ENCODE peak calls at places on chromosomes 13 and 19, in seven cellular contexts. N is heart right ventricle, B is tibial artery, Y is breast epithelium, D is A549, R is heart left ventricle, O is OCI-LY7. I is an unnamed sample.

GRCh38 chr13:112885242-112885781 is 83.7 kb upstream of the MCF2L start:
- DNase-seq in N (no peak), B (no peak), Y (no peak), D (no peak), R (no peak), O (no peak), I (peak; percentile 11)

GRCh38 chr19:47315125-47315821 is 5.6 kb downstream of the C5AR1 start:
- DNase-seq in N (peak; percentile 41), B (peak; percentile 81), Y (no peak), D (peak; percentile 98), R (peak; percentile 64), O (no peak), I (peak; percentile 23)

GRCh38 chr19:17874423-17875135 is 2.8 kb downstream of the SLC5A5 start:
- DNase-seq in N (no peak), B (no peak), Y (no peak), D (no peak), R (no peak), O (no peak), I (no peak)

GRCh38 chr19:15260939-15261338 is 28.7 kb upstream of the EPHX3 start:
- DNase-seq in N (no peak), B (no peak), Y (no peak), D (no peak), R (no peak), O (no peak), I (no peak)

GRCh38 chr19:30084390-30084819 is 142.4 kb downstream of the URI1 start:
- DNase-seq in N (no peak), B (no peak), Y (no peak), D (no peak), R (no peak), O (no peak), I (no peak)

GRCh38 chr19:11324748-11325389 is 14.6 kb downstream of the RAB3D start:
- DNase-seq in N (no peak), B (no peak), Y (no peak), D (no peak), R (no peak), O (no peak), I (no peak)

GRCh38 chr19:35154535-35155406 is at the start of gene FXYD5:
- DNase-seq in N (peak; percentile 78), B (peak; percentile 76), Y (no peak), D (peak; percentile 96), R (peak; percentile 83), O (peak; percentile 69), I (peak; percentile 74)

GRCh38 chr19:15252398-15253018 is 20.3 kb upstream of the EPHX3 start:
- DNase-seq in N (no peak), B (peak; percentile 52), Y (no peak), D (no peak), R (no peak), O (no peak), I (no peak)

GRCh38 chr13:82800391-82800790 is 1081.9 kb downstream of the SLITRK1 start:
- DNase-seq in N (no peak), B (no peak), Y (no peak), D (no peak), R (no peak), O (no peak), I (no peak)

GRCh38 chr13:29743229-29743786 is 107.1 kb downstream of the UBL3 start:
- DNase-seq in N (peak; percentile 9), B (peak; percentile 65), Y (peak; percentile 51), D (no peak), R (no peak), O (no peak), I (no peak)

GRCh38 chr19:35327642-35328041 is 1.3 kb upstream of the CD22 start:
- DNase-seq in N (no peak), B (no peak), Y (no peak), D (peak; percentile 55), R (no peak), O (peak; percentile 57), I (no peak)

GRCh38 chr19:40089462-40089861 is 1.3 kb downstream of the ZNF780A start:
- DNase-seq in N (peak; percentile 43), B (no peak), Y (no peak), D (no peak), R (peak; percentile 25), O (peak; percentile 3), I (no peak)

GRCh38 chr13:97600438-97601080 is 166.6 kb downstream of the RAP2A start:
- DNase-seq in N (no peak), B (no peak), Y (no peak), D (no peak), R (no peak), O (no peak), I (no peak)

GRCh38 chr19:36093687-36094086 is 17.3 kb upstream of the OVOL3 start:
- DNase-seq in N (peak; percentile 54), B (no peak), Y (no peak), D (no peak), R (peak; percentile 58), O (no peak), I (no peak)

GRCh38 chr19:53576941-53577653 is 39.2 kb downstream of the ZNF331 start:
- DNase-seq in N (no peak), B (no peak), Y (no peak), D (no peak), R (no peak), O (no peak), I (no peak)

GRCh38 chr19:18503971-18504885 is 17.6 kb downstream of the ELL start:
- DNase-seq in N (no peak), B (no peak), Y (no peak), D (no peak), R (no peak), O (no peak), I (peak; percentile 82)

GRCh38 chr19:18332917-18333530 is 7.4 kb upstream of the PGPEP1 start:
- DNase-seq in N (no peak), B (no peak), Y (no peak), D (no peak), R (no peak), O (no peak), I (no peak)

GRCh38 chr19:34436716-34437115 is 8.5 kb downstream of the UBA2 start:
- DNase-seq in N (no peak), B (no peak), Y (no peak), D (no peak), R (no peak), O (no peak), I (no peak)

GRCh38 chr19:50362030-50362412 is 3.4 kb downstream of the NAPSA start:
- DNase-seq in N (no peak), B (no peak), Y (no peak), D (no peak), R (no peak), O (no peak), I (no peak)

GRCh38 chr19:13839938-13840750 is 36.8 kb upstream of the NANOS3 start:
- DNase-seq in N (no peak), B (peak; percentile 70), Y (peak; percentile 71), D (no peak), R (no peak), O (no peak), I (peak; percentile 92)
- H3K4me1 ChIP-seq in N (peaks cover 62% of the 10 kb centered on the region), B (peaks cover 79% of the 10 kb centered on the region), Y (peaks cover 34% of the 10 kb centered on the region), D (peaks cover 57% of the 10 kb centered on the region), R (peaks cover 53% of the 10 kb centered on the region), O (peaks cover 68% of the 10 kb centered on the region), I (peaks cover 48% of the 10 kb centered on the region)

GRCh38 chr19:44496711-44497110 is 3.6 kb downstream of the ZNF180 start:
- DNase-seq in N (no peak), B (no peak), Y (no peak), D (no peak), R (no peak), O (no peak), I (no peak)

GRCh38 chr19:44499559-44499958 is 763 bp downstream of the ZNF180 start:
- DNase-seq in N (no peak), B (no peak), Y (no peak), D (no peak), R (no peak), O (no peak), I (no peak)

GRCh38 chr19:44499962-44500949 is at the start of gene ZNF180:
- DNase-seq in N (peak; percentile 96), B (peak; percentile 92), Y (peak; percentile 92), D (peak; percentile 99), R (peak; percentile 96), O (peak; percentile 98), I (peak; percentile 97)

DNA sequence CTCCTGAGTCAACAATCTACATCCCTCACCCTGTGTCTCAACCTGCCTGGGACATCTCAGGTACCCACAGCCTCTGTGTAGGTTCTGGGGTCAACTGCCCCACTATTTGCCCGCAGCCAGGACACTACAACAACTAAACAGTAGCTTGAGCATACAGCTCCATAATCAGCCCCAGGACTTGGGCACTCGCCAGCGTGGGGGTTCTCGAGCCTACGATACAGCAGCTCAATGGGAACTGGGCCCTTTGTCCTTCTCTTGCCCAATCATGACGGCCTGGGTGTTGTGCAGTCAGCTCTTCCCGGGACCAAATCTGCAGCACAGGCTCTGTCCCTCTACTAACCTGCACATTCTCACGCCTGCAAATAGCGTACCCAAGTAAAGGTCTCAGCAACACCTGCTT is 1.3 kb downstream of the ZNF180 start:
- DNase-seq in N (no peak), B (no peak), Y (no peak), D (no peak), R (no peak), O (no peak), I (no peak)
- H3K9me3 ChIP-seq in N (peaks cover 48% of the 10 kb centered on the region), B (peaks cover 49% of the 10 kb centered on the region), Y (peaks cover 49% of the 10 kb centered on the region), D (peaks cover 76% of the 10 kb centered on the region), R (peaks cover 35% of the 10 kb centered on the region), O (peaks cover 41% of the 10 kb centered on the region), I (peaks cover 52% of the 10 kb centered on the region)

DNA sequence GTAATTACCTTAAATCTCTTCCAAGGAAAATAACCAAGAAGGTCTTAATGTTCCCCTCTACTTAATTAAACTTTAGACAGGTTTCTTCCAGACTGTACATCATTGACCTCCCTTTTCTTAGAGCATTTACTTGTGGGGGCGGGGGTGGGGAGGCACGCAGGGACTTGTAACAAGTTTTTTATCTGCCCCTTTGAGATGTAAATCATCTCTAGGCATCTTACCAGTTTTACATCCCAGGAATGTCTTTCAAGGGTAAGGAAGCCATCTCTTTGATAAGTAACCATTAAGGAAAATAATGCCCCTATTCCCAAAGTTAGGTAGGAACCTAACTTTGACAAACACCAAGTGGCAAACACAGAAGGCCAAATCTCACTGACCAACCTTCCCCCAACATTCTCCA is 528.6 kb downstream of the SUCLA2 start:
- DNase-seq in N (no peak), B (no peak), Y (no peak), D (no peak), R (no peak), O (no peak), I (no peak)
- H3K4me1 ChIP-seq in N (no peaks in the 10 kb centered on the region), B (no peaks in the 10 kb centered on the region), Y (no peaks in the 10 kb centered on the region), D (no peaks in the 10 kb centered on the region), R (no peaks in the 10 kb centered on the region), O (no peaks in the 10 kb centered on the region), I (no peaks in the 10 kb centered on the region)

GRCh38 chr19:9345005-9345404 is 17.8 kb upstream of the ZNF177 start:
- DNase-seq in N (no peak), B (no peak), Y (no peak), D (no peak), R (no peak), O (no peak), I (no peak)
- H3K9me3 ChIP-seq in N (peaks cover 100% of the 10 kb centered on the region), B (peaks cover 98% of the 10 kb centered on the region), Y (peaks cover 100% of the 10 kb centered on the region), D (peaks cover 86% of the 10 kb centered on the region), R (peaks cover 100% of the 10 kb centered on the region), O (peaks cover 43% of the 10 kb centered on the region), I (peaks cover 100% of the 10 kb centered on the region)

I was measured in mucosa of descending colon.